ENCODE peak calls at places on chromosomes 11 and 22, in eight cellular contexts. One of them, this sample, is unnamed.

GRCh38 chr22:36198482-36198881 is 3.1 kb downstream of the APOL4 start:
- DNase-seq in fibroblast of villous mesenchyme: no peak
- DNase-seq in epithelial cell of esophagus: no peak
- DNase-seq in lower leg skin: peak
- DNase-seq in mucosa of descending colon: no peak
- DNase-seq in psoas muscle: no peak
- DNase-seq in lower lobe of right lung: no peak
- DNase-seq in heart right ventricle: no peak
- DNase-seq in this sample: no peak

GRCh38 chr11:61183645-61184044 is 19.7 kb upstream of the PGA3 start:
- DNase-seq in fibroblast of villous mesenchyme: no peak
- DNase-seq in epithelial cell of esophagus: no peak
- DNase-seq in lower leg skin: no peak
- DNase-seq in mucosa of descending colon: no peak
- DNase-seq in psoas muscle: no peak
- DNase-seq in lower lobe of right lung: no peak
- DNase-seq in heart right ventricle: no peak
- DNase-seq in this sample: no peak

GRCh38 chr11:125375146-125375545 is 120.9 kb downstream of the FEZ1 start:
- DNase-seq in fibroblast of villous mesenchyme: no peak
- DNase-seq in epithelial cell of esophagus: no peak
- DNase-seq in lower leg skin: no peak
- DNase-seq in mucosa of descending colon: no peak
- DNase-seq in psoas muscle: no peak
- DNase-seq in lower lobe of right lung: no peak
- DNase-seq in heart right ventricle: no peak
- DNase-seq in this sample: no peak

GRCh38 chr11:73478737-73479347 is 102.6 kb downstream of the RELT start:
- DNase-seq in fibroblast of villous mesenchyme: peak
- DNase-seq in epithelial cell of esophagus: peak
- DNase-seq in lower leg skin: no peak
- DNase-seq in mucosa of descending colon: no peak
- DNase-seq in psoas muscle: no peak
- DNase-seq in lower lobe of right lung: no peak
- DNase-seq in heart right ventricle: no peak
- DNase-seq in this sample: peak

GRCh38 chr22:45832959-45833580 is 143.9 kb downstream of the WNT7B start:
- DNase-seq in fibroblast of villous mesenchyme: no peak
- DNase-seq in epithelial cell of esophagus: peak
- DNase-seq in lower leg skin: no peak
- DNase-seq in mucosa of descending colon: no peak
- DNase-seq in psoas muscle: no peak
- DNase-seq in lower lobe of right lung: no peak
- DNase-seq in heart right ventricle: no peak
- DNase-seq in this sample: no peak

GRCh38 chr11:91248199-91248807 is 976.3 kb upstream of the FAT3 start:
- DNase-seq in fibroblast of villous mesenchyme: peak
- DNase-seq in epithelial cell of esophagus: peak
- DNase-seq in lower leg skin: no peak
- DNase-seq in mucosa of descending colon: no peak
- DNase-seq in psoas muscle: no peak
- DNase-seq in lower lobe of right lung: no peak
- DNase-seq in heart right ventricle: peak
- DNase-seq in this sample: peak

GRCh38 chr11:80900265-80900664 is 1459.4 kb upstream of the TENM4 start:
- DNase-seq in fibroblast of villous mesenchyme: no peak
- DNase-seq in epithelial cell of esophagus: no peak
- DNase-seq in lower leg skin: no peak
- DNase-seq in mucosa of descending colon: no peak
- DNase-seq in psoas muscle: no peak
- DNase-seq in lower lobe of right lung: no peak
- DNase-seq in heart right ventricle: no peak
- DNase-seq in this sample: no peak

GRCh38 chr11:122172352-122173073 is 56.5 kb upstream of the BLID start:
- DNase-seq in fibroblast of villous mesenchyme: no peak
- DNase-seq in epithelial cell of esophagus: no peak
- DNase-seq in lower leg skin: no peak
- DNase-seq in mucosa of descending colon: no peak
- DNase-seq in psoas muscle: no peak
- DNase-seq in lower lobe of right lung: no peak
- DNase-seq in heart right ventricle: no peak
- DNase-seq in this sample: no peak

GRCh38 chr11:57646756-57647303 is 2.9 kb downstream of the YPEL4 start:
- DNase-seq in fibroblast of villous mesenchyme: no peak
- DNase-seq in epithelial cell of esophagus: peak
- DNase-seq in lower leg skin: no peak
- DNase-seq in mucosa of descending colon: no peak
- DNase-seq in psoas muscle: no peak
- DNase-seq in lower lobe of right lung: no peak
- DNase-seq in heart right ventricle: no peak
- DNase-seq in this sample: no peak

GRCh38 chr11:45662665-45663485 is 2.5 kb downstream of the CHST1 start:
- DNase-seq in fibroblast of villous mesenchyme: peak
- DNase-seq in epithelial cell of esophagus: no peak
- DNase-seq in lower leg skin: no peak
- DNase-seq in mucosa of descending colon: no peak
- DNase-seq in psoas muscle: no peak
- DNase-seq in lower lobe of right lung: no peak
- DNase-seq in heart right ventricle: no peak
- DNase-seq in this sample: peak

GRCh38 chr11:120034881-120035620 is 102.9 kb downstream of the TRIM29 start:
- DNase-seq in fibroblast of villous mesenchyme: no peak
- DNase-seq in epithelial cell of esophagus: no peak
- DNase-seq in lower leg skin: peak
- DNase-seq in mucosa of descending colon: no peak
- DNase-seq in psoas muscle: no peak
- DNase-seq in lower lobe of right lung: no peak
- DNase-seq in heart right ventricle: no peak
- DNase-seq in this sample: no peak

GRCh38 chr11:121063728-121064127 is 37.3 kb upstream of the TECTA start:
- DNase-seq in fibroblast of villous mesenchyme: no peak
- DNase-seq in epithelial cell of esophagus: peak
- DNase-seq in lower leg skin: no peak
- DNase-seq in mucosa of descending colon: no peak
- DNase-seq in psoas muscle: no peak
- DNase-seq in lower lobe of right lung: no peak
- DNase-seq in heart right ventricle: no peak
- DNase-seq in this sample: peak

GRCh38 chr22:30667092-30667485 is 586 bp downstream of the DUSP18 start:
- DNase-seq in fibroblast of villous mesenchyme: no peak
- DNase-seq in epithelial cell of esophagus: no peak
- DNase-seq in lower leg skin: no peak
- DNase-seq in mucosa of descending colon: no peak
- DNase-seq in psoas muscle: no peak
- DNase-seq in lower lobe of right lung: no peak
- DNase-seq in heart right ventricle: no peak
- DNase-seq in this sample: peak

GRCh38 chr11:111926505-111927391 is 8.0 kb downstream of the C11orf52 start:
- DNase-seq in fibroblast of villous mesenchyme: peak
- DNase-seq in epithelial cell of esophagus: peak
- DNase-seq in lower leg skin: peak
- DNase-seq in mucosa of descending colon: peak
- DNase-seq in psoas muscle: peak
- DNase-seq in lower lobe of right lung: peak
- DNase-seq in heart right ventricle: peak
- DNase-seq in this sample: peak

GRCh38 chr22:28366856-28367255 is 312.8 kb downstream of the TTC28 start:
- DNase-seq in fibroblast of villous mesenchyme: no peak
- DNase-seq in epithelial cell of esophagus: no peak
- DNase-seq in lower leg skin: no peak
- DNase-seq in mucosa of descending colon: no peak
- DNase-seq in psoas muscle: no peak
- DNase-seq in lower lobe of right lung: no peak
- DNase-seq in heart right ventricle: no peak
- DNase-seq in this sample: no peak

GRCh38 chr11:67441731-67442401 is 1.4 kb downstream of the CORO1B start:
- DNase-seq in fibroblast of villous mesenchyme: no peak
- DNase-seq in epithelial cell of esophagus: no peak
- DNase-seq in lower leg skin: no peak
- DNase-seq in mucosa of descending colon: no peak
- DNase-seq in psoas muscle: no peak
- DNase-seq in lower lobe of right lung: no peak
- DNase-seq in heart right ventricle: no peak
- DNase-seq in this sample: peak

GRCh38 chr11:67438121-67438902 is 830 bp upstream of the PTPRCAP start:
- DNase-seq in fibroblast of villous mesenchyme: no peak
- DNase-seq in epithelial cell of esophagus: no peak
- DNase-seq in lower leg skin: peak
- DNase-seq in mucosa of descending colon: peak
- DNase-seq in psoas muscle: no peak
- DNase-seq in lower lobe of right lung: no peak
- DNase-seq in heart right ventricle: no peak
- DNase-seq in this sample: peak

GRCh38 chr11:67440229-67441081 is 2.8 kb downstream of the CORO1B start:
- DNase-seq in fibroblast of villous mesenchyme: no peak
- DNase-seq in epithelial cell of esophagus: no peak
- DNase-seq in lower leg skin: no peak
- DNase-seq in mucosa of descending colon: no peak
- DNase-seq in psoas muscle: no peak
- DNase-seq in lower lobe of right lung: no peak
- DNase-seq in heart right ventricle: no peak
- DNase-seq in this sample: no peak

GRCh38 chr11:67441082-67441683 is 2.1 kb downstream of the CORO1B start:
- DNase-seq in fibroblast of villous mesenchyme: no peak
- DNase-seq in epithelial cell of esophagus: no peak
- DNase-seq in lower leg skin: no peak
- DNase-seq in mucosa of descending colon: no peak
- DNase-seq in psoas muscle: no peak
- DNase-seq in lower lobe of right lung: no peak
- DNase-seq in heart right ventricle: no peak
- DNase-seq in this sample: peak

DNA sequence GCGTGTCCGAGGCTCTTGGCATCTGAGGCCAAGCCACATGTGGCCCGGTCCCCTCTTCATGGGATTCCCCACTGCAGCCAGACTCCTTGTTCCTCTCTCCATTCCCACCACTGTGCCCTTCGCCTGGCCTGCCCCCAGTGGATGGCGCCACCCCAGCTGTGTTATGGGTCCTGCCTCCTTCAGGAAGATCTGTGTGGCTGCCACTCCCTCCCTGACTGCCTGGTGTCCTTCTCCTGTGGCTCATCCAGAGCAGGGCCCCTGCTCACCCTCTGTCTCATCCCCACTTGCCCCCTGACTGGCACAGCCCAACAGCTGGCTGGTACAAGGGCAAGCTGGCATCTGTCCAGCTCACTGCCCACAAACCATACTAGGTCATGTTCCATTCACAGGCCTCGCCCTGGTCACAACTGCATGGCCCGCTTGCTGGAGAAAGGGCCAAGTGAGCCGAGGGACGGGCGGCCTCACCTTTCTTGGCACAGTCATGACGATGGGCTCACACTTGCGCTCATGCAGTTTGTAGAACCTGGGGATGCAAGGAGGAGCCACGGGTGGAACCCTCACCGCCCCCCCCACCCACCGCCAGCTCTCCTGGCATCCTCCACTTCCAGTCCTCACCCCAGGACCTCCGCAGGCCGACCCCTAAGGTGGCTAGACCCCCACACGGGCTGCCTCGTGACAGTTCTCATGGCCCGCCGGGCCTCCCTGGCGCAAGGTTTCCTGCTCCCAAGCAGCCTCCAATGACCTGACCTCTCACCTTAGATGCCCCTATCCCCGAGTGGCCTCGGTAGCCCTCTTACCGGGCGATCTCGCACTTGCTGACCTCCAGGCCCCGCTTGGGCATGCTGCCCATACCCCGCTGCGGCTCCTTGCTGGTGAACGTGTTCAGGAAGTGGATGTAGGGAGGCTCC is 2.1 kb upstream of the PTPRCAP start:
- DNase-seq in fibroblast of villous mesenchyme: no peak
- DNase-seq in epithelial cell of esophagus: peak
- DNase-seq in lower leg skin: no peak
- DNase-seq in mucosa of descending colon: no peak
- DNase-seq in psoas muscle: no peak
- DNase-seq in lower lobe of right lung: no peak
- DNase-seq in heart right ventricle: no peak
- DNase-seq in this sample: peak
- TF ChIP-seq CTCF in fibroblast of villous mesenchyme: no peak
- TF ChIP-seq CTCF in epithelial cell of esophagus: peak
- TF ChIP-seq CTCF in lower leg skin: no peak
- TF ChIP-seq CTCF in mucosa of descending colon: no peak
- TF ChIP-seq CTCF in psoas muscle: no peak
- TF ChIP-seq CTCF in lower lobe of right lung: no peak
- TF ChIP-seq CTCF in heart right ventricle: peak
- TF ChIP-seq CTCF in this sample: peak

GRCh38 chr11:26996056-26996455 is 2.1 kb downstream of the FIBIN start:
- DNase-seq in fibroblast of villous mesenchyme: no peak
- DNase-seq in epithelial cell of esophagus: no peak
- DNase-seq in lower leg skin: no peak
- DNase-seq in mucosa of descending colon: no peak
- DNase-seq in psoas muscle: no peak
- DNase-seq in lower lobe of right lung: no peak
- DNase-seq in heart right ventricle: no peak
- DNase-seq in this sample: no peak
- H3K4me3 ChIP-seq in fibroblast of villous mesenchyme: peak
- H3K4me3 ChIP-seq in epithelial cell of esophagus: no peak
- H3K4me3 ChIP-seq in lower leg skin: no peak
- H3K4me3 ChIP-seq in mucosa of descending colon: no peak
- H3K4me3 ChIP-seq in psoas muscle: peak
- H3K4me3 ChIP-seq in lower lobe of right lung: peak
- H3K4me3 ChIP-seq in heart right ventricle: no peak
- H3K4me3 ChIP-seq in this sample: no peak

GRCh38 chr11:62505784-62506145 is 40.8 kb downstream of the AHNAK start:
- DNase-seq in fibroblast of villous mesenchyme: peak
- DNase-seq in epithelial cell of esophagus: no peak
- DNase-seq in lower leg skin: peak
- DNase-seq in mucosa of descending colon: no peak
- DNase-seq in psoas muscle: no peak
- DNase-seq in lower lobe of right lung: no peak
- DNase-seq in heart right ventricle: peak
- DNase-seq in this sample: no peak
- TF ChIP-seq CTCF in fibroblast of villous mesenchyme: no peak
- TF ChIP-seq CTCF in epithelial cell of esophagus: no peak
- TF ChIP-seq CTCF in lower leg skin: no peak
- TF ChIP-seq CTCF in mucosa of descending colon: no peak
- TF ChIP-seq CTCF in psoas muscle: no peak
- TF ChIP-seq CTCF in lower lobe of right lung: no peak
- TF ChIP-seq CTCF in heart right ventricle: no peak
- TF ChIP-seq CTCF in this sample: no peak

DNA sequence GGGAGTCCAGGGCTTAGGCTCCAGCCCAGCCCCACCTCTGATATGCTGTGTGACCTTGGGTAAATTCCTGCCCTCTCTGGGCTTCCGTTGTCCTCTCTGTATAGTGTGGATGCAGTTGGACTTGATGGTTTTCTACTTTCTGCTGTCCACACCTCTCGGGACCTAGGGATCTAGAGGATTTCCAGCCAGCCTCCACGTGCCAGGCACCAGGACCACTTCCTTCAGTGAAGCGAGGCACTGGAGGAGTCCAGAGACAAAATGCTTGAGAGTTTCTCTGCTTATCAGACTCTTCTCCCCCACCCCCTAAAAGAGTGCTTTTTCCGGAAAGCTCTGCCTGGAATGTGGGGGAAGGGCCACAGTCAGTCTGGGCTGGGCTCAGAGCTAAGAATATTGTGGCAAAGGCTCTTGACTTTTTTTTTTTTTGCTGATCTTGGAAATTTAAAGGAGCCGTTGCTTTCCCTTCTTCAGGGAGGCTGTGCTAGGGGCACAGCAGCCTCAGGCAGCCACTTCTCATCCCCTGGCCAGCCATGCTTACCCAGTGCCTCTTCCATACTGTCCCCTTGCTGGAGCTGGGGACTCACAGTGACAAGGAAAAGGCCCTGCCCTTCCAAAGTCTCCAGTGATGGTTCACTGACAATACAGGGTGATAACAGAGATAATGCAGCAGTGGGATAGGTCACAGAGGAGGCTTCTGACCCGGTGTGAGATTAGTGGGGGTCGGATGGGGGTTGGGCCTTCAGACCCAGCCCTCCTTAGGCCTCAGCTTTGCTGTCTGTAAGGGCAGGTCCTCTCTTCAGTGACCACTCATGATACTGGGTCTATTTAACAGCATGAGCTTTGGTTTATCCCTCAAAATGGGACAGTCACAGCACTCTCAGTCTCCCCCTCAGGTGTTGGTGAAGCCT is 2.9 kb upstream of the SERPINH1 start:
- DNase-seq in fibroblast of villous mesenchyme: peak
- DNase-seq in epithelial cell of esophagus: no peak
- DNase-seq in lower leg skin: no peak
- DNase-seq in mucosa of descending colon: peak
- DNase-seq in psoas muscle: no peak
- DNase-seq in lower lobe of right lung: peak
- DNase-seq in heart right ventricle: peak
- DNase-seq in this sample: no peak
- H3K4me3 ChIP-seq in fibroblast of villous mesenchyme: peak
- H3K4me3 ChIP-seq in epithelial cell of esophagus: no peak
- H3K4me3 ChIP-seq in lower leg skin: no peak
- H3K4me3 ChIP-seq in mucosa of descending colon: no peak
- H3K4me3 ChIP-seq in psoas muscle: peak
- H3K4me3 ChIP-seq in lower lobe of right lung: peak
- H3K4me3 ChIP-seq in heart right ventricle: no peak
- H3K4me3 ChIP-seq in this sample: no peak